ENCODE peak calls at places on chromosomes 4 and X, in ten cellular contexts. I, T, B, P, H, S, G, X, R and D are unnamed samples.
A peak's percentile ranks its signal among the peaks of the same experiment; 100 is the strongest.

GRCh38 chr4:35673137-35673536 is 571.2 kb downstream of the ARAP2 start:
- DNase-seq in I (no peak), T (no peak), B (no peak), P (no peak), H (no peak), S (no peak), G (no peak), X (no peak), R (no peak), D (no peak)

GRCh38 chr4:36256398-36256828 is 12.1 kb upstream of the ARAP2 start:
- DNase-seq in I (no peak), T (no peak), B (no peak), P (no peak), H (no peak), S (no peak), G (no peak), X (no peak), R (no peak), D (no peak)

GRCh38 chr4:33974270-33974669 is 2270.0 kb downstream of the ARAP2 start:
- DNase-seq in I (no peak), T (no peak), B (no peak), P (no peak), H (no peak), S (no peak), G (no peak), X (no peak), R (no peak), D (no peak)

GRCh38 chr4:93828332-93828829 is at the start of gene ATOH1:
- DNase-seq in I (no peak), T (peak; percentile 52), B (peak; percentile 15), P (no peak), H (no peak), S (no peak), G (peak; percentile 68), X (peak; percentile 15), R (no peak), D (no peak)

GRCh38 chr4:126938023-126938422 is 694.7 kb upstream of the INTU start:
- DNase-seq in I (no peak), T (no peak), B (no peak), P (no peak), H (no peak), S (no peak), G (no peak), X (no peak), R (no peak), D (no peak)

GRCh38 chrX:127726227-127726626 is 326.0 kb downstream of the ACTRT1 start:
- DNase-seq in I (no peak), T (no peak), B (no peak), P (no peak), H (no peak), S (no peak), G (no peak), X (no peak), R (no peak), D (no peak)

GRCh38 chr4:134665429-134665828 is 463.8 kb upstream of the PABPC4L start:
- DNase-seq in I (no peak), T (no peak), B (no peak), P (no peak), H (no peak), S (no peak), G (no peak), X (no peak), R (no peak), D (no peak)

GRCh38 chr4:169345207-169345788 is 74.5 kb upstream of the SH3RF1 start:
- DNase-seq in I (no peak), T (no peak), B (no peak), P (no peak), H (no peak), S (peak; percentile 56), G (no peak), X (peak; percentile 40), R (peak; percentile 29), D (no peak)

GRCh38 chrX:24464836-24465523 is at the start of gene PDK3:
- DNase-seq in I (peak; percentile 90), T (peak; percentile 89), B (peak; percentile 92), P (peak; percentile 97), H (peak; percentile 80), S (peak; percentile 83), G (peak; percentile 87), X (peak; percentile 66), R (peak; percentile 29), D (peak; percentile 86)